ENCODE peak calls at places on chromosome 15, in seven cellular contexts. N is cardiac muscle cell, J is GM12865, H is astrocyte, X is NB4, I is astrocyte of the spinal cord, S is AG04450. D is an unnamed sample.

GRCh38 chr15:48643776-48644497 is 1.6 kb downstream of the FBN1 start:
- DNase-seq in N (peak; percentile 53), J (no peak), H (no peak), X (no peak), I (no peak), S (no peak), D (no peak)

GRCh38 chr15:58487724-58488120 is 55.9 kb downstream of the LIPC start:
- DNase-seq in N (no peak), J (no peak), H (no peak), X (no peak), I (no peak), S (no peak), D (no peak)

GRCh38 chr15:95940431-95940985 is 390.0 kb upstream of the NR2F2 start:
- DNase-seq in N (no peak), J (no peak), H (no peak), X (no peak), I (no peak), S (no peak), D (no peak)

GRCh38 chr15:72515591-72516389 is 41.7 kb downstream of the ARIH1 start:
- DNase-seq in N (peak; percentile 56), J (no peak), H (peak; percentile 55), X (no peak), I (peak; percentile 27), S (no peak), D (no peak)

GRCh38 chr15:82570721-82571519 is 30.7 kb upstream of the RPS17 start:
- DNase-seq in N (peak; percentile 27), J (no peak), H (peak; percentile 48), X (no peak), I (peak; percentile 29), S (no peak), D (no peak)

GRCh38 chr15:57432141-57432701 is 55.9 kb downstream of the CGNL1 start:
- DNase-seq in N (peak; percentile 61), J (no peak), H (peak; percentile 70), X (no peak), I (no peak), S (no peak), D (peak; percentile 39)

GRCh38 chr15:40439461-40440299 is 1.1 kb upstream of the BAHD1 start:
- DNase-seq in N (peak; percentile 46), J (peak; percentile 31), H (no peak), X (peak; percentile 72), I (no peak), S (no peak), D (peak; percentile 61)

GRCh38 chr15:74520407-74520806 is 20.6 kb upstream of the ARID3B start:
- DNase-seq in N (no peak), J (no peak), H (no peak), X (no peak), I (no peak), S (no peak), D (no peak)

GRCh38 chr15:55909036-55909811 is 84.2 kb downstream of the NEDD4 start:
- DNase-seq in N (peak; percentile 49), J (no peak), H (peak; percentile 69), X (no peak), I (peak; percentile 45), S (no peak), D (peak; percentile 68)

GRCh38 chr15:83248151-83248851 is 36.2 kb downstream of the BNC1 start:
- DNase-seq in N (peak; percentile 82), J (peak; percentile 73), H (peak; percentile 38), X (peak; percentile 68), I (peak; percentile 74), S (peak; percentile 26), D (peak; percentile 47)

GRCh38 chr15:55743615-55743978 is 645 bp upstream of the PRTG start:
- DNase-seq in N (no peak), J (no peak), H (no peak), X (no peak), I (peak; percentile 10), S (no peak), D (no peak)

GRCh38 chr15:31390777-31391486 is 64.3 kb downstream of the KLF13 start:
- DNase-seq in N (no peak), J (no peak), H (no peak), X (no peak), I (no peak), S (no peak), D (no peak)

GRCh38 chr15:93052090-93052892 is 36.7 kb downstream of the RGMA start:
- DNase-seq in N (no peak), J (no peak), H (no peak), X (peak; percentile 76), I (no peak), S (no peak), D (no peak)

GRCh38 chr15:36545451-36545992 is 33.9 kb upstream of the CDIN1 start:
- DNase-seq in N (no peak), J (no peak), H (no peak), X (no peak), I (no peak), S (no peak), D (no peak)

GRCh38 chr15:100383302-100384107 is 41.7 kb upstream of the ADAMTS17 start:
- DNase-seq in N (peak; percentile 52), J (peak; percentile 44), H (peak; percentile 10), X (peak; percentile 63), I (peak; percentile 3), S (no peak), D (no peak)

GRCh38 chr15:68228143-68228970 is 1.2 kb downstream of the CLN6 start:
- DNase-seq in N (peak; percentile 15), J (peak; percentile 41), H (no peak), X (peak; percentile 71), I (peak; percentile 14), S (no peak), D (peak; percentile 35)

GRCh38 chr15:68442041-68442440 is 10.1 kb upstream of the ITGA11 start:
- DNase-seq in N (no peak), J (no peak), H (no peak), X (no peak), I (no peak), S (no peak), D (no peak)

GRCh38 chr15:84887928-84888327 is 3.5 kb downstream of the SLC28A1 start:
- DNase-seq in N (no peak), J (peak; percentile 9), H (no peak), X (no peak), I (no peak), S (no peak), D (no peak)

GRCh38 chr15:78311292-78311691 is 11.9 kb upstream of the SKIC8 start:
- DNase-seq in N (no peak), J (no peak), H (no peak), X (no peak), I (no peak), S (no peak), D (no peak)

GRCh38 chr15:45644437-45644836 is 9.6 kb downstream of the SQOR start:
- DNase-seq in N (no peak), J (no peak), H (no peak), X (no peak), I (no peak), S (no peak), D (no peak)

GRCh38 chr15:42141246-42141645 is 15.2 kb downstream of the PLA2G4F start:
- DNase-seq in N (no peak), J (no peak), H (no peak), X (no peak), I (no peak), S (no peak), D (no peak)

GRCh38 chr15:31352283-31352880 is 25.7 kb downstream of the KLF13 start:
- DNase-seq in N (peak; percentile 23), J (no peak), H (no peak), X (no peak), I (peak; percentile 7), S (no peak), D (no peak)

GRCh38 chr15:71323604-71324003 is 208.3 kb downstream of the THSD4 start:
- DNase-seq in N (peak; percentile 17), J (no peak), H (no peak), X (no peak), I (no peak), S (no peak), D (no peak)

GRCh38 chr15:31365655-31366127 is 39.1 kb downstream of the KLF13 start:
- DNase-seq in N (peak; percentile 97), J (peak; percentile 75), H (peak; percentile 38), X (peak; percentile 99), I (peak; percentile 75), S (peak; percentile 26), D (peak; percentile 96)

GRCh38 chr15:72155021-72155621 is 36.9 kb downstream of the SENP8 start:
- DNase-seq in N (peak; percentile 48), J (no peak), H (peak; percentile 13), X (no peak), I (peak; percentile 13), S (no peak), D (peak; percentile 12)

GRCh38 chr15:79311901-79312553 is 1.1 kb downstream of the TMED3 start:
- DNase-seq in N (peak; percentile 6), J (peak; percentile 66), H (no peak), X (peak; percentile 40), I (no peak), S (no peak), D (no peak)

GRCh38 chr15:28023422-28023821 is 75.7 kb downstream of the OCA2 start:
- DNase-seq in N (no peak), J (no peak), H (no peak), X (no peak), I (no peak), S (no peak), D (no peak)

DNA sequence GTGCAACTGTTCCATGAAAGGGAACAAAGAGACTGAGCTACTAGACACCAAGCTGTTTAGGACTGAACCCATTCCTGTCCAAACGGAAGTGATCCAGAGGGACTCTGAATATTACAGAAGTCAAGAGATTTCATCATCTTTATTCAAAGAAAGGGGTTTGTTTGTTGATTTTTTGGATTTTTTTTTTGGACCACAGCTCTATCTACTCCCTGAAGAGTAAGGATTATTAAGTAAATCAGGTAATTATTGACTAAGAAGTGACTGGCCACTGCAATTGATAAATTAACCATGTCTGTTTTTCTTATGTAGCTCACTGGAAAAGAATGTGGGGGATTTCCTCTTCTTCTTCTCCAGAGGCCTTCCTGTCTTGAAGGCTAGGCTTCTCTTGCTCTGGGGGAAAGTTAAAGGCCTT is 146.6 kb upstream of the TPM1 start:
- DNase-seq in N (peak; percentile 73), J (no peak), H (peak; percentile 97), X (no peak), I (peak; percentile 88), S (peak; percentile 72), D (peak; percentile 80)
- H3K4me3 ChIP-seq in N (no peak overlapping the region), J (no peak overlapping the region), H (peak overlapping the region; percentile 13), X (no peak overlapping the region), I (no peak overlapping the region), S (no peak overlapping the region), D (no peak overlapping the region)

DNA sequence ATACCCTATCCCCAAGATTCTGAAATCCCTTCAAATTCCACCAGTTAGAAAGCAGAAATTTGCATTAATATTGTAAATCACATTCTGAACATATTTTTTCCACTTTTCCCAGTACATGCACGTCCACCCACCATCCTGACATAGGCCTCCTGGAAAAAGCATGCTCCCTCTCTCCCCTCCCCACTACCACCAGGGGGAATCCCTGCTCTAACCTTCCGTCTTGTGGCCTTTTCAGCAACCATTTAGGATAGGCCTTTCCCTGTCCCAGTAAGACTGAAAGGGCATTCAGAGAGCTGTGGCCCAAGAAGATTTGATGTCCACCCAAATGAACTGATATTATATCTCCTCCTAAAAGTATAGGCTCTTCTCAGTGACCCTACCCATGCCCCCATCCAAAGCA is 182.1 kb downstream of the ARRDC4 start:
- DNase-seq in N (no peak), J (no peak), H (no peak), X (no peak), I (no peak), S (no peak), D (no peak)
- TF ChIP-seq CTCF in N (no peak), J (no peak), H (no peak), X (no peak), I (peak; percentile 9), S (no peak), D (peak; percentile 20)

GRCh38 chr15:51379390-51379789 is 37.9 kb downstream of the GLDN start:
- DNase-seq in N (no peak), J (no peak), H (no peak), X (no peak), I (no peak), S (no peak), D (no peak)
- H3K4me3 ChIP-seq in N (no peak overlapping the region), J (no peak overlapping the region), H (no peak overlapping the region), X (no peak overlapping the region), I (no peak overlapping the region), S (no peak overlapping the region), D (no peak overlapping the region)

GRCh38 chr15:62706361-62706760 is 336.2 kb upstream of the TPM1 start:
- DNase-seq in N (no peak), J (no peak), H (no peak), X (no peak), I (no peak), S (no peak), D (peak; percentile 4)
- TF ChIP-seq CTCF in N (no peak), J (no peak), H (no peak), X (no peak), I (peak; percentile 14), S (no peak), D (no peak)